ENCODE peak calls at places on chromosome X, in nine cellular contexts. R, K, M, F, W, B, N, C and A are unnamed samples.
A peak's percentile ranks its signal among the peaks of the same experiment; 100 is the strongest.

GRCh38 chrX:39165773-39166172 is 364.5 kb downstream of the MID1IP1 start:
- DNase-seq in R (no peak), C (no peak), B (no peak), K (no peak), N (no peak), F (no peak), W (no peak), M (no peak), A (no peak)

GRCh38 chrX:47232197-47232802 is 509 bp upstream of the USP11 start:
- DNase-seq in C (no peak), M (no peak), B (no peak), R (no peak), K (peak; percentile 8), N (no peak), W (no peak), F (no peak), A (no peak)

GRCh38 chrX:42755820-42756219 is 22.1 kb downstream of the PPP1R2C start:
- DNase-seq in M (no peak), W (no peak), B (peak; percentile 51), K (peak; percentile 46), N (peak; percentile 42), C (peak; percentile 65), F (no peak), R (peak; percentile 43), A (no peak)

GRCh38 chrX:69150294-69150960 is 14.8 kb downstream of the PJA1 start:
- DNase-seq in W (no peak), B (peak; percentile 93), K (peak; percentile 79), F (no peak), M (no peak), C (no peak), N (no peak), R (no peak), A (peak; percentile 71)

GRCh38 chrX:107823456-107823855 is 2.2 kb upstream of the MID2 start:
- DNase-seq in C (peak; percentile 81), F (no peak), M (no peak), W (no peak), B (peak; percentile 6), R (peak; percentile 75), K (peak; percentile 46), N (peak; percentile 83), A (no peak)

GRCh38 chrX:136767104-136767941 is 13.4 kb downstream of the ARHGEF6 start:
- DNase-seq in N (peak; percentile 37), B (peak; percentile 59), K (peak; percentile 27), C (peak; percentile 52), F (peak; percentile 74), W (peak; percentile 68), M (peak; percentile 66), R (peak; percentile 66), A (no peak)

GRCh38 chrX:51598899-51599298 is 19.8 kb downstream of the CENPVL3 start:
- DNase-seq in W (no peak), F (no peak), M (no peak), R (no peak), B (no peak), C (no peak), N (no peak), K (no peak), A (no peak)

GRCh38 chrX:107683124-107683895 is 55.0 kb downstream of the PRPS1 start:
- DNase-seq in B (no peak), M (no peak), K (no peak), C (no peak), W (no peak), N (no peak), F (no peak), R (peak; percentile 90), A (no peak)

GRCh38 chrX:102546818-102547493 is 30.4 kb upstream of the TMSB15A start:
- DNase-seq in C (no peak), K (no peak), M (no peak), N (no peak), R (no peak), F (peak; percentile 8), W (no peak), B (no peak), A (no peak)

GRCh38 chrX:46602468-46603102 is 29.0 kb downstream of the CHST7 start:
- DNase-seq in K (no peak), M (no peak), F (no peak), R (no peak), N (no peak), W (no peak), B (no peak), C (no peak), A (no peak)

GRCh38 chrX:41164469-41164868 is 79.2 kb downstream of the USP9X start:
- DNase-seq in K (no peak), C (no peak), W (no peak), N (no peak), B (no peak), M (no peak), R (no peak), F (no peak), A (no peak)

GRCh38 chrX:115093206-115093605 is 75.8 kb upstream of the IL13RA2 start:
- DNase-seq in W (peak; percentile 36), M (no peak), F (no peak), C (peak; percentile 4), N (no peak), B (no peak), K (peak; percentile 5), R (peak; percentile 5), A (no peak)

GRCh38 chrX:44002569-44002968 is 29.4 kb upstream of the NDP start:
- DNase-seq in W (no peak), K (no peak), N (no peak), M (no peak), C (no peak), F (no peak), B (no peak), R (no peak), A (no peak)

GRCh38 chrX:3522016-3522690 is 175.7 kb upstream of the MXRA5 start:
- DNase-seq in B (no peak), W (no peak), R (peak; percentile 20), K (no peak), M (no peak), F (no peak), N (peak; percentile 82), C (peak; percentile 92), A (no peak)

GRCh38 chrX:40085714-40086113 is 12.0 kb downstream of the BCOR start:
- DNase-seq in C (no peak), W (no peak), R (no peak), M (peak; percentile 29), K (no peak), F (no peak), N (no peak), B (no peak), A (no peak)

GRCh38 chrX:151177141-151178027 is 1.0 kb downstream of the GPR50 start:
- DNase-seq in C (no peak), N (no peak), R (no peak), F (peak; percentile 63), W (no peak), M (peak; percentile 61), K (no peak), B (no peak), A (no peak)

DNA sequence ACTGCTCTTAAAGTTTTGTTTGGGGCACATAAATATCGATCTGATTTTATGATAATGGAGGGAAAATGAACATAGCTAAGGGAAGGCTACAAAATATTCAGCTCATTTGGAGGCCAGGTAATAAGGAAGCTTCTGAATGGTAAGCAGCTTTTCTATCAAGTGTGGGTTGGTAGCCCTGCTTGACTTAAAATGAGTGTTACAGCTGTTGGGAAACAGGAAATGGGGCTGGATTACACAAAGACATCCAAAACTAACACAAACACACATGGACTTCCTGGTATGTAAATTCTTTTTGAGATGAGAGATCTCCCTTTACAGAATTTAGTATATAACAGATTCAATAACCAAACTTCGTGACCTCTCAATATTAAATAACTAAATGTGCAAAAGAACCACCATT is 58.0 kb downstream of the FGF16 start:
- DNase-seq in B (no peak), W (no peak), R (peak; percentile 31), F (no peak), C (peak; percentile 33), N (peak; percentile 69), K (no peak), M (no peak), A (no peak)
- H3K27ac ChIP-seq in B (no peak overlapping the region), W (no peak overlapping the region), R (no peak overlapping the region), F (no peak overlapping the region), C (no peak overlapping the region), N (no peak overlapping the region), K (no peak overlapping the region), M (no peak overlapping the region), A (no peak overlapping the region)

DNA sequence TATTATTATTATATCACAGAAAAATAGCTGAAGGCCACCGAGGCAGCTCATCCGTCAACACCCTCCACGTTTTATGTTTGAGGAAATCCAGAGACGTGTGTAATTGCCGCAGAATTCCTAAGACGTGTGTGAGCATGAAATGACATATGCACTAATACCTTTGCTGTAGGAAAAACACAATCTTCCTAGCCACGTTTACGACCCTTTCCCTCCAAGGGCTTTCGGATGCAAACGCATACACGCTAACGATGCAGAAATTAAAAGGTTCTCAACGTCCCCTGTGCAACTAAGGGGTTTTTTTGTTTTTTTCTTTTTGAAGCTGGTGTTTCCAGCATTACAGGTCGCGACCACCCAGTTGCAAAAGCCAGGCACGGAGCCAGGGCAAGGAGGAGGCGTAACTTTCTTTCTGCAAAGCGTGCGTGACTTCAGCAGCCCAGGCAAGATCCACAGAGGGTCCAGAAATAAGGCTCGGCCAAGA is 33.8 kb downstream of the CRLF2 start:
- DNase-seq in C (no peak), M (no peak), N (no peak), F (peak; percentile 39), W (no peak), R (peak; percentile 58), B (peak; percentile 40), K (peak; percentile 59), A (no peak)
- H3K9ac ChIP-seq in C (no peak overlapping the region), M (peak overlapping the region; percentile 22), N (no peak overlapping the region), F (no peak overlapping the region), W (no peak overlapping the region), R (no peak overlapping the region), B (no peak overlapping the region), K (no peak overlapping the region), A (no peak overlapping the region)

GRCh38 chrX:19897087-19897486 is 9.7 kb upstream of the SH3KBP1 start:
- DNase-seq in N (no peak), R (no peak), B (no peak), K (no peak), M (no peak), W (no peak), F (no peak), C (no peak), A (no peak)
- H3K27ac ChIP-seq in N (no peak overlapping the region), R (no peak overlapping the region), B (no peak overlapping the region), K (no peak overlapping the region), M (no peak overlapping the region), W (no peak overlapping the region), F (no peak overlapping the region), C (no peak overlapping the region), A (no peak overlapping the region)

GRCh38 chrX:104929324-104929723 is 291.2 kb downstream of the TEX13A start:
- DNase-seq in K (no peak), R (no peak), C (no peak), N (no peak), F (no peak), M (no peak), B (peak; percentile 79), W (no peak), A (no peak)
- H3K9ac ChIP-seq in K (no peak overlapping the region), R (no peak overlapping the region), C (no peak overlapping the region), N (no peak overlapping the region), F (no peak overlapping the region), M (no peak overlapping the region), B (no peak overlapping the region), W (no peak overlapping the region), A (no peak overlapping the region)